ENCODE peak calls at places on chromosomes 4 and X, in seven cellular contexts. Y is Peyer's patch, O is tibial nerve, A is tibial artery, V is MM.1S, B is heart left ventricle, S is pancreas. Q is an unnamed sample.

GRCh38 chr4:24991015-24991414 is 39.7 kb downstream of the LGI2 start:
- DNase-seq in Y (no peak), O (no peak), A (no peak), V (no peak), B (peak; percentile 41), S (no peak), Q (no peak)

GRCh38 chr4:85498068-85498733 is 23.3 kb downstream of the ARHGAP24 start:
- DNase-seq in Y (peak; percentile 82), O (no peak), A (peak; percentile 68), V (peak; percentile 51), B (peak; percentile 36), S (no peak), Q (peak; percentile 79)

GRCh38 chrX:44291468-44292116 is 51.9 kb downstream of the EFHC2 start:
- DNase-seq in Y (no peak), O (no peak), A (no peak), V (no peak), B (no peak), S (no peak), Q (no peak)

GRCh38 chr4:39469429-39470077 is 10.7 kb downstream of the LIAS start:
- DNase-seq in Y (no peak), O (peak; percentile 54), A (peak; percentile 65), V (peak; percentile 76), B (no peak), S (no peak), Q (no peak)

GRCh38 chrX:54920610-54921426 is at the start of gene TRO:
- DNase-seq in Y (no peak), O (no peak), A (no peak), V (no peak), B (no peak), S (no peak), Q (no peak)

GRCh38 chr4:157700898-157701694 is 471.7 kb downstream of the GASK1B start:
- DNase-seq in Y (no peak), O (no peak), A (no peak), V (no peak), B (no peak), S (no peak), Q (no peak)

GRCh38 chr4:98516042-98516440 is 142.4 kb downstream of the TSPAN5 start:
- DNase-seq in Y (no peak), O (no peak), A (no peak), V (no peak), B (no peak), S (no peak), Q (no peak)

GRCh38 chr4:21888195-21888976 is 60.2 kb downstream of the KCNIP4 start:
- DNase-seq in Y (no peak), O (no peak), A (no peak), V (peak; percentile 24), B (no peak), S (no peak), Q (no peak)

GRCh38 chr4:169436734-169437133 is 166.0 kb upstream of the SH3RF1 start:
- DNase-seq in Y (no peak), O (no peak), A (no peak), V (no peak), B (no peak), S (no peak), Q (no peak)
- H3K4me1 ChIP-seq in Y (no peaks in the 10 kb centered on the region), O (no peaks in the 10 kb centered on the region), A (peaks cover 27% of the 10 kb centered on the region), V (no peaks in the 10 kb centered on the region), B (peaks cover 13% of the 10 kb centered on the region), S (peaks cover 22% of the 10 kb centered on the region), Q (peaks cover 7% of the 10 kb centered on the region)

DNA sequence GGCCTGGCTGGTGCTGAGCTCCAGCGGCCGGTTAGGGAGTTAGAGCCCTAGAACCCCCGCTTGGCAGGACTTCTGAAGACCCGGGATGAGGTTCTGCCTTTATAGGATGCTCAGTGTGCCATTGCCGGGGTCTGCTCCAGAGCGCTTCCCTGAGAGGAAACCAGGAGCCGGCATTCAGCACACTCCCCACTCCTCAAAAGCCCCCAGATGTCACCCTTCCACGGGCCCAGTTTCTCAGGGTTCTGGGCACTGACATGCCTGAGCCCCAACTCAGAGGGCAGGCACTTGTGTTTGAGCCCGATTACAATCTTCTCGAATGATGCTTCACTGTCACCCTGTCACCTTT is 6.5 kb downstream of the NKX3-2 start:
- DNase-seq in Y (no peak), O (no peak), A (no peak), V (no peak), B (no peak), S (no peak), Q (no peak)
- TF ChIP-seq CTCF in Y (no peak), O (no peak), A (no peak), V (no peak), B (no peak), S (no peak), Q (no peak)

GRCh38 chrX:53563324-53563723 is 123.2 kb downstream of the HUWE1 start:
- DNase-seq in Y (no peak), O (no peak), A (no peak), V (no peak), B (no peak), S (no peak), Q (no peak)

GRCh38 chrX:53556868-53557267 is 122.7 kb upstream of the HSD17B10 start:
- DNase-seq in Y (no peak), O (no peak), A (no peak), V (no peak), B (no peak), S (no peak), Q (no peak)

GRCh38 chrX:53561912-53562311 is 124.6 kb downstream of the HUWE1 start:
- DNase-seq in Y (no peak), O (no peak), A (no peak), V (no peak), B (no peak), S (no peak), Q (no peak)

GRCh38 chrX:53558646-53559045 is 124.5 kb upstream of the HSD17B10 start:
- DNase-seq in Y (no peak), O (no peak), A (no peak), V (no peak), B (no peak), S (no peak), Q (no peak)
- H3K36me3 ChIP-seq in Y (peaks cover 84% of the 10 kb centered on the region), O (peaks cover 94% of the 10 kb centered on the region), A (peaks cover 97% of the 10 kb centered on the region), V (peaks cover 5% of the 10 kb centered on the region), B (peaks cover 94% of the 10 kb centered on the region), S (no peaks in the 10 kb centered on the region), Q (peaks cover 96% of the 10 kb centered on the region)

GRCh38 chrX:115409551-115409950 is 120.0 kb downstream of the LUZP4 start:
- DNase-seq in Y (no peak), O (no peak), A (no peak), V (no peak), B (no peak), S (no peak), Q (no peak)
- H3K4me1 ChIP-seq in Y (no peaks in the 10 kb centered on the region), O (no peaks in the 10 kb centered on the region), A (no peaks in the 10 kb centered on the region), V (no peaks in the 10 kb centered on the region), B (no peaks in the 10 kb centered on the region), S (no peaks in the 10 kb centered on the region), Q (no peaks in the 10 kb centered on the region)

GRCh38 chrX:96126182-96126581 is 558.5 kb upstream of the DIAPH2 start:
- DNase-seq in Y (no peak), O (no peak), A (no peak), V (no peak), B (no peak), S (no peak), Q (no peak)
- TF ChIP-seq CTCF in Y (no peak), O (no peak), A (no peak), V (no peak), B (no peak), S (no peak), Q (no peak)

Q was measured in lower lobe of right lung.